ENCODE peak calls at places on chromosomes 2 and 18, in eight cellular contexts. T, E, S, P, N, I, C and V are unnamed samples.

GRCh38 chr2:43034921-43035320 is 191.5 kb downstream of the ZFP36L2 start:
- DNase-seq in T (no peak), E (no peak), S (no peak), P (no peak), N (no peak), I (no peak), C (no peak), V (no peak)

GRCh38 chr2:85999131-85999831 is 106.4 kb downstream of the POLR1A start:
- DNase-seq in T (peak; percentile 33), E (no peak), S (peak; percentile 42), P (peak; percentile 42), N (peak; percentile 55), I (no peak), C (peak; percentile 79), V (peak; percentile 45)

GRCh38 chr2:36695746-36696415 is 626 bp upstream of the VIT start:
- DNase-seq in T (no peak), E (no peak), S (peak; percentile 35), P (no peak), N (peak; percentile 47), I (no peak), C (peak; percentile 79), V (peak; percentile 16)

GRCh38 chr2:110650346-110650745 is 27.5 kb downstream of the BUB1 start:
- DNase-seq in T (no peak), E (no peak), S (no peak), P (no peak), N (no peak), I (no peak), C (no peak), V (no peak)

GRCh38 chr2:165837122-165837521 is 43.1 kb upstream of the GALNT3 start:
- DNase-seq in T (peak; percentile 8), E (no peak), S (peak; percentile 51), P (no peak), N (no peak), I (no peak), C (peak; percentile 45), V (no peak)

GRCh38 chr2:226079677-226080076 is 680.2 kb downstream of the NYAP2 start:
- DNase-seq in T (no peak), E (no peak), S (peak; percentile 20), P (no peak), N (peak; percentile 84), I (no peak), C (peak; percentile 46), V (no peak)

GRCh38 chr2:207230261-207231105 is 64.7 kb upstream of the KLF7 start:
- DNase-seq in T (no peak), E (no peak), S (peak; percentile 49), P (no peak), N (peak; percentile 41), I (no peak), C (peak; percentile 39), V (peak; percentile 52)

GRCh38 chr18:62717059-62717849 is 1.9 kb downstream of the PHLPP1 start:
- DNase-seq in T (peak; percentile 60), E (peak; percentile 32), S (peak; percentile 44), P (no peak), N (peak; percentile 49), I (no peak), C (peak; percentile 71), V (no peak)

GRCh38 chr18:12823892-12824291 is 60.1 kb downstream of the PTPN2 start:
- DNase-seq in T (no peak), E (no peak), S (no peak), P (no peak), N (no peak), I (no peak), C (no peak), V (no peak)

GRCh38 chr2:236093134-236093533 is 75.1 kb downstream of the GBX2 start:
- DNase-seq in T (no peak), E (no peak), S (no peak), P (no peak), N (no peak), I (no peak), C (no peak), V (no peak)

GRCh38 chr2:53211201-53211774 is 556.3 kb upstream of the CHAC2 start:
- DNase-seq in T (no peak), E (no peak), S (no peak), P (no peak), N (no peak), I (no peak), C (no peak), V (no peak)

GRCh38 chr2:241925277-241925676 is 55.7 kb downstream of the RTP5 start:
- DNase-seq in T (no peak), E (no peak), S (no peak), P (no peak), N (no peak), I (no peak), C (no peak), V (no peak)

GRCh38 chr2:140247451-140248205 is 1467.4 kb upstream of the NXPH2 start:
- DNase-seq in T (no peak), E (no peak), S (peak; percentile 15), P (no peak), N (peak; percentile 63), I (no peak), C (peak; percentile 64), V (no peak)

GRCh38 chr2:55804535-55804934 is 110.9 kb upstream of the PNPT1 start:
- DNase-seq in T (no peak), E (no peak), S (peak; percentile 7), P (no peak), N (no peak), I (no peak), C (no peak), V (no peak)

GRCh38 chr2:102155703-102156515 is 13.4 kb downstream of the IL1R1 start:
- DNase-seq in T (peak; percentile 75), E (no peak), S (no peak), P (no peak), N (peak; percentile 92), I (no peak), C (peak; percentile 84), V (no peak)

GRCh38 chr2:193538061-193538460 is 1343.3 kb upstream of the TMEFF2 start:
- DNase-seq in T (no peak), E (no peak), S (no peak), P (no peak), N (no peak), I (no peak), C (no peak), V (no peak)

GRCh38 chr2:38377501-38378258 is 607 bp upstream of the ATL2 start:
- DNase-seq in T (peak; percentile 51), E (no peak), S (peak; percentile 52), P (no peak), N (peak; percentile 75), I (no peak), C (peak; percentile 91), V (peak; percentile 88)

GRCh38 chr2:163252199-163252598 is 413.6 kb upstream of the KCNH7 start:
- DNase-seq in T (no peak), E (no peak), S (no peak), P (no peak), N (no peak), I (no peak), C (no peak), V (no peak)

GRCh38 chr2:24498121-24498520 is 7.1 kb downstream of the NCOA1 start:
- DNase-seq in T (no peak), E (no peak), S (no peak), P (no peak), N (no peak), I (no peak), C (no peak), V (no peak)

GRCh38 chr2:118913131-118913804 is 28.7 kb upstream of the MARCO start:
- DNase-seq in T (no peak), E (no peak), S (no peak), P (no peak), N (no peak), I (no peak), C (no peak), V (no peak)
- H3K4me3 ChIP-seq in T (no peak overlapping the region), E (no peak overlapping the region), S (no peak overlapping the region), P (no peak overlapping the region), N (no peak overlapping the region), I (no peak overlapping the region), C (no peak overlapping the region), V (no peak overlapping the region)

DNA sequence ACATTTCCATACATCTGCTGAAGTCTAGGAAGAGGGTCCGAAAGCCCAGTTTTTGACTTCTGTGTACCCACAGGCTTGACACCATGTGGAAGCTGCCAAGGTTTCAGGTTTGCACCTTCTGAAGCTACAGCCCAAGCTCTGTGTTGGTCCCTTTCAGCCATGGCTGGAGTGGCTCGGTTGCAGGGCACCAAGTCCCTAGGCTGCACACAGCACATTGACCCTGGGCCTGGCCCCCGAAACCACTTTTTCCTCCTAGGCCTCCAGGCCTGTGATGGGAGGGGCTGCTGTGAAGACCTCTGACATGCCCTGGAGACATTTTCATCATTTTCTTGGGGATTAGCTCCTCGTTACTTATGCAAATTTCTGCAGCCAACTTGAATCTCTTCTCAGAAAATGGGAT is 55.7 kb downstream of the CCDC141 start:
- DNase-seq in T (no peak), E (no peak), S (no peak), P (no peak), N (no peak), I (no peak), C (no peak), V (no peak)
- H3K9me3 ChIP-seq in T (no peaks in the 10 kb centered on the region), E (no peaks in the 10 kb centered on the region), S (no peaks in the 10 kb centered on the region), P (no peaks in the 10 kb centered on the region), N (no peaks in the 10 kb centered on the region), I (no peaks in the 10 kb centered on the region), C (no peaks in the 10 kb centered on the region), V (peaks cover 4% of the 10 kb centered on the region)

GRCh38 chr2:64636105-64636873 is 17.4 kb downstream of the SERTAD2 start:
- DNase-seq in T (no peak), E (no peak), S (no peak), P (peak; percentile 54), N (no peak), I (no peak), C (no peak), V (no peak)
- H3K4me1 ChIP-seq in T (peaks cover 47% of the 10 kb centered on the region), E (no peaks in the 10 kb centered on the region), S (peaks cover 55% of the 10 kb centered on the region), P (peaks cover 8% of the 10 kb centered on the region), N (peaks cover 33% of the 10 kb centered on the region), I (peaks cover 4% of the 10 kb centered on the region), C (peaks cover 72% of the 10 kb centered on the region), V (no peaks in the 10 kb centered on the region)

DNA sequence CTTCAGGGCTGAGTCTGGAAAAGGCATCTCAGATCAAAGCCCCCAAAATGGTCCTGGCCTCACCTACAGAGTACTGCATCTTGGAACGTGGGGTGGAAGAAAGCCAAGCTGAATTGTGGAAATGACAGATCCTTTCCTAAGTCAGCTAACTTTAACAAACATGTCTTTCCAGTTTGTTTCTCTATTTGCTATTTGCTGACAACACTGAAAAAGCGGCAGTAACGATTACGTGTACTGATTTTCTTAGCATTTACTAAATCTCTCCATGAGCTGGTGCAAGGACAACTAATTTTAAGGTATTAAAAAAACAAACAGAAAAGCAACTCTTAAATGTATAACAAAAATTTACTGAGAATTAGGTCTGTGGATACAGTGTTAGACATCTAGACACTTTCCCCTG is 1.1 kb downstream of the HIBCH start:
- DNase-seq in T (no peak), E (no peak), S (no peak), P (no peak), N (no peak), I (no peak), C (peak; percentile 11), V (no peak)
- H3K4me3 ChIP-seq in T (peak overlapping the region; percentile 58), E (peak overlapping the region; percentile 72), S (peak overlapping the region; percentile 81), P (peak overlapping the region; percentile 92), N (peak overlapping the region; percentile 61), I (peak overlapping the region; percentile 77), C (peak overlapping the region; percentile 97), V (peak overlapping the region; percentile 62)

DNA sequence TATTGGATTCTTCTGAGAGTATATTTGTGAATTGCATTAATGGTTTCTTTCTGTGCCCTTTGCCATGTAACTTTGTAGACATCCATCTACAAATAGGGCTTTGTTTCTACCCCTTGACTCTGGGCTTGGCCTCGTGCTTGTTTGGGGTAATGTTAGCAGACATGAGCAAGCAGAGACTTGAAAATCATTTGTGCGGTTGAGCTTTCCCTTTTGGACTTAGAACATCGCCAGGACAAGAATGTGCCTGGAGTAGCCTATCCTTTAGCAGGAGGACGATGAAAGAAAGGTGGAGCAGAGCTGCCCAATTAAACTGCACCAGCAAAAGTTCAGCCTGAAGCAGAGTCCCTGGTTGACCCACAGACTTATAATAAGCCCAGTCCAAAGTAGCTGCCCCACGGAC is 785.9 kb downstream of the EPHA4 start:
- DNase-seq in T (no peak), E (no peak), S (no peak), P (no peak), N (no peak), I (no peak), C (no peak), V (no peak)
- H3K9me3 ChIP-seq in T (no peaks in the 10 kb centered on the region), E (no peaks in the 10 kb centered on the region), S (no peaks in the 10 kb centered on the region), P (no peaks in the 10 kb centered on the region), N (no peaks in the 10 kb centered on the region), I (no peaks in the 10 kb centered on the region), C (no peaks in the 10 kb centered on the region), V (no peaks in the 10 kb centered on the region)